ENCODE peak calls at places on chromosomes 16 and 17, in five cellular contexts. D is activated B cell treated with CpG ODN at 0.5 μM for 24 hours, Q is MCF 10A, N is tibial nerve, A is neural progenitor cell. T is an unnamed sample.

GRCh38 chr16:80330803-80331202 is 210.0 kb upstream of the DYNLRB2 start:
- DNase-seq in D (no peak), Q (no peak), N (no peak), A (no peak), T (no peak)

GRCh38 chr16:48958681-48959080 is 323.0 kb downstream of the CBLN1 start:
- DNase-seq in D (no peak), Q (no peak), N (no peak), A (no peak), T (no peak)

GRCh38 chr16:86287641-86288201 is 222.6 kb upstream of the FOXF1 start:
- DNase-seq in D (no peak), Q (no peak), N (no peak), A (peak), T (no peak)

GRCh38 chr17:21043296-21044232 is 753 bp upstream of the USP22 start:
- DNase-seq in D (peak), Q (peak), N (peak), A (peak), T (peak)

GRCh38 chr16:68284847-68285246 is 20.5 kb downstream of the SLC7A6 start:
- DNase-seq in D (peak), Q (no peak), N (no peak), A (no peak), T (peak)

GRCh38 chr17:27608330-27609230 is 22.4 kb upstream of the LGALS9 start:
- DNase-seq in D (no peak), Q (no peak), N (no peak), A (no peak), T (no peak)

GRCh38 chr16:86403056-86403455 is 107.3 kb upstream of the FOXF1 start:
- DNase-seq in D (no peak), Q (no peak), N (no peak), A (no peak), T (no peak)

GRCh38 chr17:48646183-48647102 is 20.3 kb upstream of the HOXB9 start:
- DNase-seq in D (peak), Q (no peak), N (no peak), A (peak), T (no peak)

GRCh38 chr17:18027280-18027679 is 11.7 kb downstream of the ATPAF2 start:
- DNase-seq in D (no peak), Q (peak), N (no peak), A (no peak), T (no peak)

GRCh38 chr17:47686276-47686635 is 7.7 kb upstream of the TBKBP1 start:
- DNase-seq in D (no peak), Q (no peak), N (no peak), A (no peak), T (no peak)

GRCh38 chr17:32609085-32609484 is 122.3 kb downstream of the CDK5R1 start:
- DNase-seq in D (peak), Q (peak), N (peak), A (no peak), T (peak)
- TF ChIP-seq CTCF in D (no peak), Q (peak), N (no peak), A (peak), T (peak)

GRCh38 chr17:42094375-42095069 is 3.8 kb downstream of the ZNF385C start:
- DNase-seq in D (no peak), Q (no peak), N (no peak), A (no peak), T (no peak)

GRCh38 chr17:42101513-42102292 is 3.4 kb upstream of the ZNF385C start:
- DNase-seq in D (peak), Q (peak), N (peak), A (peak), T (peak)

GRCh38 chr17:42098747-42099399 is 600 bp upstream of the ZNF385C start:
- DNase-seq in D (no peak), Q (no peak), N (no peak), A (peak), T (no peak)

GRCh38 chr17:42096360-42097111 is 1.7 kb downstream of the ZNF385C start:
- DNase-seq in D (no peak), Q (no peak), N (no peak), A (no peak), T (no peak)

GRCh38 chr17:42097691-42098661 is at the start of gene ZNF385C:
- DNase-seq in D (peak), Q (no peak), N (no peak), A (peak), T (peak)
- TF ChIP-seq CTCF in D (no peak), Q (no peak), N (no peak), A (no peak), T (no peak)

DNA sequence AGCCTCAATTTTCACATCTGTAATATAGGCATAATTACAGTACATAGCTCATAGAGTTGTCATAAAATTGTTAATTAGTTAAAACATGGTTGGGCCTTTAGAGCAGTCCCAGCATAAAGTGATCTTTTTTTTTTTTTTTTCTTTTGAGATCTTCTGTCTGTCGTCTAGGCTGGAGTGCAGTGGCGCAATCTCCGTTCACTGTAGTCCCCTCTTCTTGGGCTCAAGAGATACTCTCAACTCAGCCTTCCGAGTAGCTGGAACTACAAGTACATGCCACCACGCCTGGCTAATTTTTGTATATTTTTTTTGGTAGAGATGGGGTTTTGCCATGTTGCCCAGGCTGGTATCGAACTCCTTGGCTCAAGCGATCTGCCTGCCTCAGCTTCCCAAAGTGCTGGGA is 31.0 kb downstream of the RND2 start:
- DNase-seq in D (no peak), Q (no peak), N (no peak), A (no peak), T (no peak)
- TF ChIP-seq CTCF in D (no peak), Q (no peak), N (no peak), A (no peak), T (no peak)

GRCh38 chr17:3722716-3723115 is 987 bp upstream of the HASPIN start:
- DNase-seq in D (no peak), Q (peak), N (no peak), A (no peak), T (no peak)

GRCh38 chr17:3724373-3725077 is 822 bp downstream of the HASPIN start:
- DNase-seq in D (no peak), Q (peak), N (no peak), A (no peak), T (no peak)

GRCh38 chr17:3723556-3724372 is at the start of gene HASPIN:
- DNase-seq in D (peak), Q (peak), N (peak), A (peak), T (peak)

GRCh38 chr17:3727041-3727440 is 3.3 kb downstream of the HASPIN start:
- DNase-seq in D (no peak), Q (no peak), N (no peak), A (no peak), T (no peak)

GRCh38 chr17:3723188-3723555 is 531 bp upstream of the HASPIN start:
- DNase-seq in D (no peak), Q (no peak), N (no peak), A (no peak), T (no peak)
- TF ChIP-seq CTCF in D (no peak), Q (no peak), N (no peak), A (no peak), T (no peak)

DNA sequence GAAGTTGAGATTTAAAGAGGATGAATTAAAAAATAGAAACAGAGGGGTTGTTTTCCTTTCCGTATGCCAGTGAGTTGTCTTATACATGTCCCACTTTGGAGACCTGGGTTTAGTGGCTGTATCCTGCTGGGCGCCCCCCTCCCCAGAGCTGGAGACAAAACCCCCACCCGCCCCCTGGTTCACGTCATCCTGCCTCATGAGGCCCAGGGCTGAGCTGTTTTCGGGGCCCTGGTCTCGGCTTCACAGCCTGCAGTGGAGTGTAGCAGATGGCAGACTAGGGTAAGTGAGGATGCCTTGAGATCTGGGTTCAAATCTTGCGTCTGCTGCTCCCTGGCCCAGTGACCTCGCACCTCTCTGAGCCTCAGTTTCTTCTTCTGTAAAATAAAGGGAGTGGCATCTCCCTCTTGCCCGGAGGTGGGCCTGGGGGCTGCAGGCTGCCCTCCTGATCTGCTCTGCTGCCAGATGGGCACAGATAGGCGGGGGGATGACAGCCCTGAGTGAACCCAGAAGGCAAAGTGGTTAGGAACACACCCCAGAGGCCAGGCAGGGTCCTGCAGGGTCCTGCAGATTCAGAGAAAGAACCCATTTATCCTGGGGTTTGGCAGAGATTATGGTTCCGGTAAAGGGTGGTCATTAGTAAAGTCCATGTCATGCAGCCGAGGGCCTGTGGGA is 45.1 kb downstream of the SOCS3 start:
- DNase-seq in D (no peak), Q (no peak), N (no peak), A (no peak), T (no peak)
- TF ChIP-seq CTCF in D (no peak), Q (no peak), N (no peak), A (peak), T (no peak)

GRCh38 chr16:30797670-30798309 is 10.8 kb upstream of the ZNF629 start:
- DNase-seq in D (no peak), Q (no peak), N (no peak), A (peak), T (no peak)
- TF ChIP-seq CTCF in D (no peak), Q (no peak), N (no peak), A (peak), T (no peak)

T was measured in GM13976.